ENCODE peak calls at places on chromosomes 16 and 17, in four cellular contexts. R is erythroblast; B is CD4-positive, alpha-beta memory T cell; S is GM10248. T is an unnamed sample.

GRCh38 chr16:17831330-17831729 is 360.6 kb upstream of the XYLT1 start:
- DNase-seq in R (no peak), B (no peak), S (no peak), T (no peak)

GRCh38 chr17:66272699-66273390 is 29.6 kb upstream of the PRKCA start:
- DNase-seq in R (no peak), B (no peak), S (no peak), T (no peak)

GRCh38 chr17:81148986-81149533 is 16.2 kb upstream of the PVALEF start:
- DNase-seq in R (no peak), B (no peak), S (no peak), T (no peak)

GRCh38 chr17:62675701-62676100 is 48.2 kb downstream of the MRC2 start:
- DNase-seq in R (no peak), B (no peak), S (no peak), T (no peak)

GRCh38 chr17:14448816-14449215 is 147.9 kb downstream of the HS3ST3B1 start:
- DNase-seq in R (no peak), B (no peak), S (no peak), T (no peak)

GRCh38 chr16:85891776-85892166 is 7.2 kb upstream of the IRF8 start:
- DNase-seq in R (no peak), B (no peak), S (no peak), T (no peak)

GRCh38 chr17:74267579-74267978 is 6.5 kb upstream of the DNAI2 start:
- DNase-seq in R (no peak), B (no peak), S (no peak), T (no peak)

GRCh38 chr17:28524476-28525415 is 18.6 kb downstream of the FOXN1 start:
- DNase-seq in R (no peak), B (no peak), S (no peak), T (no peak)

GRCh38 chr17:42329025-42329976 is 41.0 kb downstream of the STAT5A start:
- DNase-seq in R (no peak), B (no peak), S (no peak), T (no peak)

GRCh38 chr16:72131036-72131435 is 37.4 kb downstream of the DHX38 start:
- DNase-seq in R (no peak), B (no peak), S (no peak), T (no peak)

GRCh38 chr17:72906306-72906705 is 186.2 kb downstream of the SLC39A11 start:
- DNase-seq in R (no peak), B (no peak), S (no peak), T (no peak)

GRCh38 chr17:10106067-10106466 is 92.3 kb downstream of the GAS7 start:
- DNase-seq in R (no peak), B (no peak), S (no peak), T (no peak)

GRCh38 chr17:34146440-34147043 is 108.5 kb upstream of the CCL2 start:
- DNase-seq in R (peak; percentile 47), B (peak; percentile 50), S (peak; percentile 61), T (peak; percentile 37)

GRCh38 chr16:21626659-21627277 is 25.6 kb downstream of the IGSF6 start:
- DNase-seq in R (no peak), B (peak; percentile 62), S (no peak), T (no peak)

GRCh38 chr17:65864409-65864808 is 303.0 kb upstream of the AXIN2 start:
- DNase-seq in R (no peak), B (no peak), S (no peak), T (no peak)

GRCh38 chr17:78281249-78281865 is 49.9 kb downstream of the TMEM235 start:
- DNase-seq in R (no peak), B (no peak), S (no peak), T (no peak)

GRCh38 chr17:57999496-58000017 is 7.5 kb downstream of the SRSF1 start:
- DNase-seq in R (peak; percentile 79), B (no peak), S (peak; percentile 40), T (no peak)

GRCh38 chr16:3088450-3088849 is 10.6 kb downstream of the ZSCAN10 start:
- DNase-seq in R (no peak), B (no peak), S (no peak), T (no peak)

GRCh38 chr17:32870027-32870670 is 6.8 kb downstream of the MYO1D start:
- DNase-seq in R (no peak), B (no peak), S (no peak), T (no peak)

GRCh38 chr16:64092284-64092683 is 1029.6 kb downstream of the CDH11 start:
- DNase-seq in R (no peak), B (no peak), S (no peak), T (no peak)

GRCh38 chr17:16934836-16935235 is 37.1 kb downstream of the TNFRSF13B start:
- DNase-seq in R (no peak), B (no peak), S (no peak), T (no peak)

GRCh38 chr17:78325076-78325712 is 34.7 kb downstream of the SOCS3 start:
- DNase-seq in R (no peak), B (no peak), S (no peak), T (no peak)

GRCh38 chr17:61401280-61402072 is 1.8 kb downstream of the TBX2 start:
- DNase-seq in R (no peak), B (no peak), S (no peak), T (no peak)

GRCh38 chr17:66461343-66461995 is 159.1 kb downstream of the PRKCA start:
- DNase-seq in R (no peak), B (no peak), S (no peak), T (no peak)

GRCh38 chr17:40607641-40608040 is 40.0 kb downstream of the SMARCE1 start:
- DNase-seq in R (no peak), B (peak; percentile 74), S (no peak), T (no peak)

GRCh38 chr16:53714080-53715050 is 10.4 kb downstream of the FTO start:
- DNase-seq in R (no peak), B (no peak), S (no peak), T (no peak)

GRCh38 chr16:86872126-86872525 is 293.8 kb downstream of the FOXL1 start:
- DNase-seq in R (no peak), B (no peak), S (no peak), T (no peak)

GRCh38 chr17:4672726-4673125 is 31.2 kb downstream of the PELP1 start:
- DNase-seq in R (no peak), B (no peak), S (no peak), T (no peak)

GRCh38 chr16:149024-149675 is 3.3 kb upstream of the HBZ start:
- DNase-seq in R (peak; percentile 41), B (no peak), S (no peak), T (no peak)